ENCODE peak calls at places on chromosomes 4 and X, in five cellular contexts. Z is Right ventricle myocardium superior; B is ACHN; U is activated naive CD4-positive, alpha-beta T cell; N is hypothalamus. X is an unnamed sample.

GRCh38 chr4:71188197-71188625 is 150.6 kb upstream of the SLC4A4 start:
- DNase-seq in Z (no peak), N (no peak), B (no peak), U (no peak), X (no peak)

GRCh38 chrX:17372052-17372451 is 2.9 kb upstream of the NHS start:
- DNase-seq in N (no peak), B (no peak), Z (no peak), U (no peak), X (no peak)

GRCh38 chr4:74999714-75000309 is 66.9 kb downstream of the PARM1 start:
- DNase-seq in Z (no peak), N (no peak), U (no peak), B (no peak), X (no peak)

GRCh38 chr4:112938461-112939058 is 110.9 kb upstream of the ANK2 start:
- DNase-seq in U (no peak), Z (no peak), B (peak; percentile 60), N (no peak), X (peak; percentile 36)

GRCh38 chr4:179398414-179398813 is 1956.2 kb upstream of the AGA start:
- DNase-seq in U (no peak), Z (no peak), B (no peak), N (no peak), X (no peak)

GRCh38 chr4:72974694-72975487 is 94.6 kb downstream of the COX18 start:
- DNase-seq in U (no peak), B (no peak), N (no peak), Z (no peak), X (no peak)

GRCh38 chr4:169184236-169184635 is 86.5 kb downstream of the SH3RF1 start:
- DNase-seq in N (no peak), B (no peak), Z (no peak), U (no peak), X (no peak)

GRCh38 chr4:112857461-112857860 is 192.0 kb upstream of the ANK2 start:
- DNase-seq in N (no peak), U (no peak), B (peak; percentile 82), Z (no peak), X (no peak)

GRCh38 chr4:53804719-53805118 is 213.4 kb upstream of the LNX1 start:
- DNase-seq in N (peak; percentile 6), U (no peak), Z (peak; percentile 48), B (peak; percentile 13), X (no peak)

GRCh38 chr4:131091896-131092295 is 1995.9 kb downstream of the C4orf33 start:
- DNase-seq in Z (no peak), U (no peak), B (peak; percentile 40), N (no peak), X (peak; percentile 26)

GRCh38 chrX:15864629-15865028 is 10.0 kb upstream of the AP1S2 start:
- DNase-seq in Z (no peak), U (no peak), B (no peak), N (no peak), X (no peak)

GRCh38 chr4:157170321-157170720 is 50.2 kb upstream of the GRIA2 start:
- DNase-seq in U (no peak), B (no peak), N (no peak), Z (no peak), X (no peak)

X was measured in NCI-H1092 treated with DMSO at 0.1 percent for 48 hours.